ENCODE peak calls at places on chromosome 17, in nine cellular contexts. One of them, this sample, is unnamed.

GRCh38 chr17:83106913-83107655 is 27.7 kb downstream of the METRNL start:
- DNase-seq in G401: no peak
- DNase-seq in NCI-H2081: no peak
- DNase-seq in AG10803: peak; percentile 56
- DNase-seq in CD4-positive, alpha-beta memory T cell: no peak
- DNase-seq in tibial nerve: no peak
- DNase-seq in activated naive CD8-positive, alpha-beta T cell treated with anti-CD3 and anti-CD28 coated beads, Interleukin-2, amount 50 U/mL, for 24 hours: no peak
- DNase-seq in stimulated activated CD4-positive, alpha-beta T cell treated with anti-CD3 and anti-CD28 coated beads, Interleukin-2, amount 100 ng/mL, for 48 hours: no peak
- DNase-seq in NCI-H1092: no peak
- DNase-seq in this sample: no peak

GRCh38 chr17:61002316-61002736 is 324.7 kb downstream of the BCAS3 start:
- DNase-seq in AG10803: peak; percentile 64
- DNase-seq in NCI-H2081: peak; percentile 29
- DNase-seq in NCI-H1092: peak; percentile 28
- DNase-seq in tibial nerve: no peak
- DNase-seq in activated naive CD8-positive, alpha-beta T cell treated with anti-CD3 and anti-CD28 coated beads, Interleukin-2, amount 50 U/mL, for 24 hours: no peak
- DNase-seq in G401: peak; percentile 32
- DNase-seq in CD4-positive, alpha-beta memory T cell: peak; percentile 33
- DNase-seq in stimulated activated CD4-positive, alpha-beta T cell treated with anti-CD3 and anti-CD28 coated beads, Interleukin-2, amount 100 ng/mL, for 48 hours: no peak
- DNase-seq in this sample: no peak

GRCh38 chr17:35543856-35544255 is 6.4 kb upstream of the SLFN12L start:
- DNase-seq in stimulated activated CD4-positive, alpha-beta T cell treated with anti-CD3 and anti-CD28 coated beads, Interleukin-2, amount 100 ng/mL, for 48 hours: no peak
- DNase-seq in activated naive CD8-positive, alpha-beta T cell treated with anti-CD3 and anti-CD28 coated beads, Interleukin-2, amount 50 U/mL, for 24 hours: no peak
- DNase-seq in G401: no peak
- DNase-seq in NCI-H2081: no peak
- DNase-seq in NCI-H1092: no peak
- DNase-seq in AG10803: no peak
- DNase-seq in tibial nerve: no peak
- DNase-seq in CD4-positive, alpha-beta memory T cell: no peak
- DNase-seq in this sample: no peak

GRCh38 chr17:48644159-48644558 is 18.0 kb upstream of the HOXB9 start:
- DNase-seq in CD4-positive, alpha-beta memory T cell: no peak
- DNase-seq in NCI-H1092: no peak
- DNase-seq in G401: no peak
- DNase-seq in stimulated activated CD4-positive, alpha-beta T cell treated with anti-CD3 and anti-CD28 coated beads, Interleukin-2, amount 100 ng/mL, for 48 hours: no peak
- DNase-seq in tibial nerve: no peak
- DNase-seq in activated naive CD8-positive, alpha-beta T cell treated with anti-CD3 and anti-CD28 coated beads, Interleukin-2, amount 50 U/mL, for 24 hours: no peak
- DNase-seq in NCI-H2081: no peak
- DNase-seq in AG10803: peak; percentile 29
- DNase-seq in this sample: no peak

GRCh38 chr17:67718325-67718941 is 697 bp downstream of the NOL11 start:
- DNase-seq in tibial nerve: peak; percentile 5
- DNase-seq in NCI-H1092: no peak
- DNase-seq in activated naive CD8-positive, alpha-beta T cell treated with anti-CD3 and anti-CD28 coated beads, Interleukin-2, amount 50 U/mL, for 24 hours: peak; percentile 33
- DNase-seq in G401: no peak
- DNase-seq in AG10803: peak; percentile 31
- DNase-seq in NCI-H2081: peak; percentile 49
- DNase-seq in stimulated activated CD4-positive, alpha-beta T cell treated with anti-CD3 and anti-CD28 coated beads, Interleukin-2, amount 100 ng/mL, for 48 hours: peak; percentile 28
- DNase-seq in CD4-positive, alpha-beta memory T cell: no peak
- DNase-seq in this sample: peak; percentile 43

GRCh38 chr17:75540923-75541503 is 15.5 kb downstream of the LLGL2 start:
- DNase-seq in tibial nerve: no peak
- DNase-seq in NCI-H1092: no peak
- DNase-seq in activated naive CD8-positive, alpha-beta T cell treated with anti-CD3 and anti-CD28 coated beads, Interleukin-2, amount 50 U/mL, for 24 hours: no peak
- DNase-seq in CD4-positive, alpha-beta memory T cell: no peak
- DNase-seq in NCI-H2081: no peak
- DNase-seq in stimulated activated CD4-positive, alpha-beta T cell treated with anti-CD3 and anti-CD28 coated beads, Interleukin-2, amount 100 ng/mL, for 48 hours: no peak
- DNase-seq in AG10803: no peak
- DNase-seq in G401: no peak
- DNase-seq in this sample: no peak

GRCh38 chr17:73266796-73267195 is 5.1 kb upstream of the CPSF4L start:
- DNase-seq in AG10803: no peak
- DNase-seq in NCI-H1092: no peak
- DNase-seq in tibial nerve: no peak
- DNase-seq in NCI-H2081: no peak
- DNase-seq in stimulated activated CD4-positive, alpha-beta T cell treated with anti-CD3 and anti-CD28 coated beads, Interleukin-2, amount 100 ng/mL, for 48 hours: no peak
- DNase-seq in G401: no peak
- DNase-seq in activated naive CD8-positive, alpha-beta T cell treated with anti-CD3 and anti-CD28 coated beads, Interleukin-2, amount 50 U/mL, for 24 hours: no peak
- DNase-seq in CD4-positive, alpha-beta memory T cell: no peak
- DNase-seq in this sample: no peak

GRCh38 chr17:37671813-37672544 is 28.7 kb upstream of the DDX52 start:
- DNase-seq in stimulated activated CD4-positive, alpha-beta T cell treated with anti-CD3 and anti-CD28 coated beads, Interleukin-2, amount 100 ng/mL, for 48 hours: no peak
- DNase-seq in G401: no peak
- DNase-seq in activated naive CD8-positive, alpha-beta T cell treated with anti-CD3 and anti-CD28 coated beads, Interleukin-2, amount 50 U/mL, for 24 hours: no peak
- DNase-seq in CD4-positive, alpha-beta memory T cell: no peak
- DNase-seq in AG10803: peak; percentile 95
- DNase-seq in NCI-H1092: peak; percentile 5
- DNase-seq in tibial nerve: no peak
- DNase-seq in NCI-H2081: no peak
- DNase-seq in this sample: no peak

GRCh38 chr17:59378621-59379194 is 47.3 kb downstream of the YPEL2 start:
- DNase-seq in G401: no peak
- DNase-seq in AG10803: peak; percentile 95
- DNase-seq in stimulated activated CD4-positive, alpha-beta T cell treated with anti-CD3 and anti-CD28 coated beads, Interleukin-2, amount 100 ng/mL, for 48 hours: no peak
- DNase-seq in CD4-positive, alpha-beta memory T cell: no peak
- DNase-seq in NCI-H1092: no peak
- DNase-seq in activated naive CD8-positive, alpha-beta T cell treated with anti-CD3 and anti-CD28 coated beads, Interleukin-2, amount 50 U/mL, for 24 hours: no peak
- DNase-seq in NCI-H2081: no peak
- DNase-seq in tibial nerve: no peak
- DNase-seq in this sample: no peak

GRCh38 chr17:79941088-79942010 is 94.3 kb downstream of the TBC1D16 start:
- DNase-seq in CD4-positive, alpha-beta memory T cell: no peak
- DNase-seq in stimulated activated CD4-positive, alpha-beta T cell treated with anti-CD3 and anti-CD28 coated beads, Interleukin-2, amount 100 ng/mL, for 48 hours: no peak
- DNase-seq in NCI-H1092: no peak
- DNase-seq in AG10803: no peak
- DNase-seq in tibial nerve: no peak
- DNase-seq in G401: no peak
- DNase-seq in activated naive CD8-positive, alpha-beta T cell treated with anti-CD3 and anti-CD28 coated beads, Interleukin-2, amount 50 U/mL, for 24 hours: no peak
- DNase-seq in NCI-H2081: no peak
- DNase-seq in this sample: no peak

GRCh38 chr17:20989481-20989880 is 53.3 kb downstream of the USP22 start:
- DNase-seq in tibial nerve: no peak
- DNase-seq in NCI-H1092: no peak
- DNase-seq in NCI-H2081: no peak
- DNase-seq in activated naive CD8-positive, alpha-beta T cell treated with anti-CD3 and anti-CD28 coated beads, Interleukin-2, amount 50 U/mL, for 24 hours: no peak
- DNase-seq in G401: no peak
- DNase-seq in stimulated activated CD4-positive, alpha-beta T cell treated with anti-CD3 and anti-CD28 coated beads, Interleukin-2, amount 100 ng/mL, for 48 hours: no peak
- DNase-seq in CD4-positive, alpha-beta memory T cell: no peak
- DNase-seq in AG10803: no peak
- DNase-seq in this sample: no peak

GRCh38 chr17:4249452-4250029 is 14.2 kb downstream of the ANKFY1 start:
- DNase-seq in NCI-H1092: no peak
- DNase-seq in NCI-H2081: peak; percentile 2
- DNase-seq in stimulated activated CD4-positive, alpha-beta T cell treated with anti-CD3 and anti-CD28 coated beads, Interleukin-2, amount 100 ng/mL, for 48 hours: no peak
- DNase-seq in G401: peak; percentile 49
- DNase-seq in tibial nerve: no peak
- DNase-seq in activated naive CD8-positive, alpha-beta T cell treated with anti-CD3 and anti-CD28 coated beads, Interleukin-2, amount 50 U/mL, for 24 hours: no peak
- DNase-seq in CD4-positive, alpha-beta memory T cell: no peak
- DNase-seq in AG10803: peak; percentile 56
- DNase-seq in this sample: no peak